ENCODE peak calls at places on chromosomes 13 and 19, in six cellular contexts. W, O, J, R, A and B are unnamed samples.

GRCh38 chr19:5954293-5954692 is 23.6 kb downstream of the RANBP3 start:
- DNase-seq in W (no peak), J (no peak), A (no peak), O (no peak), R (no peak), B (no peak)

GRCh38 chr13:22866221-22866620 is 314.6 kb upstream of the SGCG start:
- DNase-seq in R (no peak), J (no peak), O (no peak), W (no peak), A (no peak), B (no peak)

GRCh38 chr13:32538234-32538620 is 368 bp downstream of the N4BP2L2 start:
- DNase-seq in O (no peak), J (peak; percentile 66), A (no peak), R (no peak), W (no peak), B (no peak)

GRCh38 chr19:46426506-46427162 is 2.1 kb downstream of the PNMA8C start:
- DNase-seq in R (peak; percentile 46), A (peak; percentile 61), O (no peak), J (peak; percentile 63), W (peak; percentile 51), B (peak; percentile 87)

GRCh38 chr13:107387525-107387924 is 819.6 kb upstream of the ARGLU1 start:
- DNase-seq in R (no peak), W (no peak), O (no peak), A (no peak), J (no peak), B (no peak)

GRCh38 chr19:53865918-53866696 is 1.6 kb upstream of the MYADM start:
- DNase-seq in R (peak; percentile 81), W (peak; percentile 68), O (peak; percentile 80), J (peak; percentile 85), A (no peak), B (peak; percentile 72)

GRCh38 chr19:8403820-8404109 is 9.3 kb upstream of the MARCHF2 start:
- DNase-seq in J (no peak), O (no peak), A (no peak), R (no peak), W (no peak), B (no peak)

GRCh38 chr13:79898202-79898826 is 417.4 kb downstream of the NDFIP2 start:
- DNase-seq in W (no peak), R (no peak), J (no peak), A (no peak), O (no peak), B (no peak)

GRCh38 chr13:32381539-32381938 is 46.4 kb downstream of the N4BP2L1 start:
- DNase-seq in W (no peak), A (no peak), O (peak; percentile 30), R (no peak), J (no peak), B (peak; percentile 74)

GRCh38 chr19:23404676-23405075 is 9.4 kb upstream of the ZNF91 start:
- DNase-seq in A (no peak), O (no peak), R (no peak), W (no peak), J (no peak), B (no peak)

GRCh38 chr19:35114656-35115537 is 726 bp upstream of the FXYD3 start:
- DNase-seq in J (peak; percentile 78), W (peak; percentile 77), R (peak; percentile 86), O (peak; percentile 65), A (no peak), B (peak; percentile 95)

GRCh38 chr13:75305057-75305456 is 176.9 kb downstream of the TBC1D4 start:
- DNase-seq in W (no peak), A (no peak), R (no peak), J (no peak), O (no peak), B (no peak)

GRCh38 chr13:32087955-32088747 is 56.6 kb downstream of the FRY start:
- DNase-seq in J (no peak), W (no peak), O (no peak), R (no peak), A (no peak), B (no peak)